ENCODE peak calls at places on chromosomes 2 and 18, in five cellular contexts. B is esophagus squamous epithelium, V is suprapubic skin, O is cardiac muscle cell, K is stomach. H is an unnamed sample.

GRCh38 chr18:31241425-31241824 is 76.5 kb upstream of the DSG1 start:
- DNase-seq in B (no peak), K (no peak), V (no peak), O (no peak), H (no peak)

GRCh38 chr2:9086465-9086864 is 83.0 kb upstream of the MBOAT2 start:
- DNase-seq in V (no peak), B (no peak), O (no peak), K (no peak), H (peak; percentile 81)

GRCh38 chr2:153388246-153388645 is 90.3 kb downstream of the RPRM start:
- DNase-seq in V (no peak), O (no peak), K (no peak), B (no peak), H (no peak)

GRCh38 chr2:38109732-38110181 is 33.8 kb upstream of the CYP1B1 start:
- DNase-seq in O (no peak), V (no peak), K (no peak), B (no peak), H (no peak)

GRCh38 chr2:134927195-134927594 is 8.6 kb downstream of the CCNT2 start:
- DNase-seq in B (no peak), O (no peak), V (no peak), K (no peak), H (no peak)

GRCh38 chr2:54538537-54538936 is 82.4 kb downstream of the SPTBN1 start:
- DNase-seq in O (no peak), K (no peak), V (no peak), B (no peak), H (no peak)

GRCh38 chr2:219998714-219999227 is 371.3 kb downstream of the SLC4A3 start:
- DNase-seq in O (no peak), V (no peak), K (no peak), B (no peak), H (no peak)

GRCh38 chr2:238250896-238251295 is 11.1 kb upstream of the HES6 start:
- DNase-seq in B (no peak), O (no peak), K (no peak), V (no peak), H (no peak)

GRCh38 chr2:60530660-60531276 is 22.7 kb downstream of the BCL11A start:
- DNase-seq in O (peak; percentile 91), V (no peak), K (peak; percentile 94), B (no peak), H (peak; percentile 38)

GRCh38 chr2:190412971-190413370 is 4.8 kb downstream of the MFSD6 start:
- DNase-seq in O (no peak), V (no peak), B (no peak), K (no peak), H (no peak)

GRCh38 chr2:33134086-33134763 is 187.5 kb downstream of the LTBP1 start:
- DNase-seq in B (no peak), O (peak; percentile 36), V (peak; percentile 83), K (peak; percentile 28), H (peak; percentile 76)

GRCh38 chr2:27014771-27015433 is 17.9 kb upstream of the TMEM214 start:
- DNase-seq in O (no peak), V (no peak), K (no peak), B (no peak), H (no peak)

GRCh38 chr2:169259402-169259801 is 102.9 kb downstream of the LRP2 start:
- DNase-seq in K (no peak), V (no peak), O (no peak), B (no peak), H (no peak)

GRCh38 chr2:111905990-111906735 is 7.8 kb downstream of the MERTK start:
- DNase-seq in K (no peak), O (no peak), V (no peak), B (no peak), H (no peak)

GRCh38 chr2:143128681-143129580 is at the start of gene ARHGAP15:
- DNase-seq in O (no peak), B (peak; percentile 8), V (no peak), K (peak; percentile 27), H (no peak)

DNA sequence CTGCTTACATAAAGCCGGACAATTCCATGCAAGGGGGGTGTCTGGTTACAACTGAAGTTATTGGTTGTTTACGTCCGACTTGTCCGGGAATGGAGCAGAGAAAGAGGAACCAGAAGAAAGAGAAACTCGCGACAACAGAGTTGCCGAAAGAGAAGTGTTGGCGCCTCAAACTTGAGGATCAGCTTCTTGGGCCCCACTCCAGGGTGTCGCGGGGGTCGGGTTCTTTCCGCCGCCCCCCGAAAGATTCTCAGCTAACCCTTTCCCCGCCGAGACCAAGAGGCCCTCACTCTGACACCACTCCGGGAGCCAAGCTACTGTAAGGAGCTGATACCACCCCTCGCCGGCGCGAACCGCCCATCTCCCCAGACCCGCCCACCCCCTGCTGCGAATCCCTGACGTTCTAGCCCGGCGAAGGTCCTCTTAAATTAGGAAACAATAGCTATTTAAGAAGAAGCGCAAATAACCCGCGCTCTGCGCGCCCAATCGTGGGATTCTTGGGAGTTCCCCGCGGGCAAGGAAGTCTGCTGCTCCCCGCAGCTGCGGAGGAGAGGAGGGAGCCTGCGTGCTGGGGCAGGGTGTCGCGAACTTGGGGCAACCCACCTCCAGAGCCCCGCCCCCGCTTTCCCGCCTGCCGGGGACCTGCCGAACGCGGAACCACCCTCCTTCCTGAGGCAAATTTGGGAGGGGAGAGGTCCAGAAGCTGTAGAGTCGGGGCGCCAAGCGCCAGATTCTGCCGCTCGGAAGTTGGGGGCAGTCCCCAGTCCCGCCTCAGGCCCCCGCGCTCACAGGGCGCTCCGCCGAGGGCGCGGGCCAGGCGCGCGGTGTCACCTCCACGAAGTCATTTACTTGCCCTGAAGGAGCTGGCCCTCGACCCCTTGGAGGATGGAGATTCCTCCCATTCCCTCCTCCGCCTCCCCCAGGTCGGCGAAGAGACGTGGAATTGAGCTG is 8.5 kb upstream of the SP9 start:
- DNase-seq in K (no peak), O (no peak), B (no peak), V (peak; percentile 86), H (no peak)
- H3K27ac ChIP-seq in K (no peak overlapping the region), O (no peak overlapping the region), B (no peak overlapping the region), V (peak overlapping the region; percentile 64), H (peak overlapping the region; percentile 2)

DNA sequence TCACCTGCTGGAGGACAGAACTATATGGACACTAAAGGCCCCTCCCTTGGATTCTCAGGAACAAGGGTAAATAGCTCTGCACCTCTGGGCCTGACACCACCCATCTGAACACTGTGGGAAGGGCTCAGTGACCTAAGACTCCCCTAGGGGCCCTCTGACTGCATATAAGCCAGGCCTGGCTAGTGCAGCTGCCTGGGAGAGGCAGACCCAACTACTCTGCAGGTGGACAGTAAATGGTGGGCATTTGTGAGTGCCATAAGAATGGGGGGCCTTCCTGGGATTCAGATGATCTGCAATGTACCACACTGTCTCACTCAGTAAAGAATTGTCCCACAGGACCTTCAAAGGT is 11.2 kb upstream of the WIPF1 start:
- DNase-seq in K (no peak), O (no peak), V (no peak), B (no peak), H (no peak)
- H3K4me1 ChIP-seq in K (peaks cover 11% of the 10 kb centered on the region), O (peaks cover 7% of the 10 kb centered on the region), V (peaks cover 34% of the 10 kb centered on the region), B (peaks cover 29% of the 10 kb centered on the region), H (peaks cover 36% of the 10 kb centered on the region)

DNA sequence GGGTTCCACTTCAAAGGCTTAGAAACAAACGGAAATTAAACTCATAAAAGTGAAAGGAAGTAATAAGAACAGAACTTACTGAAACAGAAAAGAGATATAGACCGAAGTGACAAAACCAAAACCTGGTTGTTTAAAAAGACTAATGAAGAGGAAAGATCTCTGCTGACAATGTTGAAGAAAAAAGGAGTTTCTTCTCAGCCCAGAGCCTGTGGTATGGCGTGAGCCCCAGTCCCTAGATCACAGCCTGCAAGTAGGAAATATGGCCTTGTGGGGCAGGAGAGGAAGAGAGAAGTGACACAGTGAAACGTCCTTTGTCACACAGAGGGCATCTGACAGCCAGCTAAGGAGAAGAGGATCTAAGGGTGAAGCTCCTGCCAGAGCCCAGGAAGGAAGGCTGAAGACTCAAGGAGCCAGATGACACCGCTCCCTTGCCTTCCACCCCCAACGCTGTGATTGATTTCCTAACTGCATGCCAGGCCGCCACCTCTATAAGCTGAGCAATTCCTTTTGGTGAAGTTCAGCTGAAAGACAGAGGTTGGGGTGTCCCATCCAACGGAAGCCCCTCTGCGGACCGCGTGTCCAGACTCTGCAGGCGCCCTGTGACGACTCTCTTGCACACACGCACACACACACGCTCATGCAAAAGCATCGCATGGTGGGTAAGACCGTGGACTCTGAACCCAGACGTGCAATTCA is 141.1 kb downstream of the HDAC4 start:
- DNase-seq in V (peak; percentile 46), O (no peak), K (peak; percentile 25), B (no peak), H (no peak)
- H3K27ac ChIP-seq in V (no peak overlapping the region), O (no peak overlapping the region), K (peak overlapping the region; percentile 19), B (peak overlapping the region; percentile 49), H (no peak overlapping the region)

GRCh38 chr2:39525636-39526412 is 88.7 kb upstream of the MAP4K3 start:
- DNase-seq in O (no peak), B (no peak), K (peak; percentile 39), V (no peak), H (no peak)
- H3K4me1 ChIP-seq in O (peaks cover 7% of the 10 kb centered on the region), B (peaks cover 6% of the 10 kb centered on the region), K (no peaks in the 10 kb centered on the region), V (no peaks in the 10 kb centered on the region), H (peaks cover 39% of the 10 kb centered on the region)

GRCh38 chr2:132618734-132619133 is 51.3 kb downstream of the LYPD1 start:
- DNase-seq in V (no peak), O (no peak), B (no peak), K (no peak), H (no peak)

GRCh38 chr2:132620115-132620514 is 49.9 kb downstream of the LYPD1 start:
- DNase-seq in V (no peak), B (no peak), K (no peak), O (no peak), H (no peak)

GRCh38 chr2:132623096-132623839 is 46.7 kb downstream of the LYPD1 start:
- DNase-seq in B (no peak), V (no peak), K (no peak), O (no peak), H (peak; percentile 82)

GRCh38 chr2:132617989-132618388 is 52.0 kb downstream of the LYPD1 start:
- DNase-seq in O (no peak), V (no peak), K (no peak), B (no peak), H (no peak)

GRCh38 chr2:132621131-132621875 is 48.7 kb downstream of the LYPD1 start:
- DNase-seq in B (no peak), O (no peak), K (peak; percentile 82), V (no peak), H (no peak)
- H3K27ac ChIP-seq in B (peak overlapping the region; percentile 48), O (no peak overlapping the region), K (no peak overlapping the region), V (no peak overlapping the region), H (no peak overlapping the region)

GRCh38 chr2:205702576-205702975 is 20.3 kb downstream of the NRP2 start:
- DNase-seq in K (no peak), B (no peak), O (no peak), V (no peak), H (no peak)

GRCh38 chr2:205700331-205701132 is 18.2 kb downstream of the NRP2 start:
- DNase-seq in B (no peak), V (no peak), O (no peak), K (no peak), H (peak; percentile 91)

GRCh38 chr2:205698556-205699282 is 16.4 kb downstream of the NRP2 start:
- DNase-seq in B (no peak), V (no peak), O (no peak), K (no peak), H (no peak)

GRCh38 chr2:205696541-205697441 is 14.5 kb downstream of the NRP2 start:
- DNase-seq in K (no peak), O (no peak), V (no peak), B (no peak), H (no peak)

GRCh38 chr2:205699554-205700289 is 17.4 kb downstream of the NRP2 start:
- DNase-seq in B (no peak), O (no peak), K (no peak), V (no peak), H (no peak)
- H3K4me1 ChIP-seq in B (peaks cover 50% of the 10 kb centered on the region), O (no peaks in the 10 kb centered on the region), K (peaks cover 20% of the 10 kb centered on the region), V (peaks cover 12% of the 10 kb centered on the region), H (peaks cover 71% of the 10 kb centered on the region)

H was measured in SJSA1.